ENCODE peak calls at places on chromosome 6, in six cellular contexts. J, F, T, B, A and O are unnamed samples.

GRCh38 chr6:25050356-25050755 is 114.6 kb upstream of the RIPOR2 start:
- DNase-seq in F (no peak), T (peak), J (no peak), B (no peak), A (peak), O (no peak)

GRCh38 chr6:31752739-31753319 is 9.6 kb upstream of the SAPCD1 start:
- DNase-seq in J (no peak), F (no peak), A (peak), B (no peak), T (peak), O (no peak)

GRCh38 chr6:150016324-150017185 is 8.8 kb downstream of the RAET1L start:
- DNase-seq in A (peak), B (peak), F (peak), J (peak), T (peak), O (peak)

GRCh38 chr6:165013701-165014100 is 295.7 kb downstream of the C6orf118 start:
- DNase-seq in B (no peak), A (no peak), J (no peak), T (no peak), F (no peak), O (no peak)

GRCh38 chr6:155196891-155197290 is 66.9 kb upstream of the CLDN20 start:
- DNase-seq in T (no peak), F (no peak), B (no peak), A (no peak), J (no peak), O (no peak)

GRCh38 chr6:18432180-18432579 is 45.0 kb downstream of the RNF144B start:
- DNase-seq in J (no peak), T (peak), B (no peak), F (no peak), A (peak), O (peak)

GRCh38 chr6:498795-499231 is 107.3 kb downstream of the IRF4 start:
- DNase-seq in B (no peak), J (no peak), A (no peak), T (no peak), F (no peak), O (no peak)

GRCh38 chr6:24899647-24900325 is 36.0 kb downstream of the RIPOR2 start:
- DNase-seq in B (no peak), J (no peak), F (no peak), T (no peak), A (no peak), O (no peak)

GRCh38 chr6:25788305-25788922 is 33.9 kb downstream of the SLC17A4 start:
- DNase-seq in A (peak), J (peak), B (peak), T (peak), F (peak), O (peak)

GRCh38 chr6:31125586-31126363 is 5.5 kb upstream of the CDSN start:
- DNase-seq in B (no peak), F (no peak), T (peak), A (no peak), J (no peak), O (no peak)

GRCh38 chr6:31958741-31959739 is at the start of the genes NELFE and SKIC2:
- DNase-seq in F (peak), T (peak), A (peak), B (peak), J (peak), O (peak)

GRCh38 chr6:31620586-31621319 is at the start of gene PRRC2A:
- DNase-seq in A (peak), T (no peak), J (peak), B (peak), F (peak), O (no peak)

GRCh38 chr6:5765141-5765760 is 241.5 kb downstream of the NRN1 start:
- DNase-seq in A (no peak), T (no peak), B (no peak), J (no peak), F (no peak), O (no peak)

GRCh38 chr6:110534731-110535164 is 58.3 kb upstream of the SLC22A16 start:
- DNase-seq in B (no peak), F (no peak), J (peak), A (peak), T (peak), O (no peak)

GRCh38 chr6:52605610-52606185 is 28.8 kb upstream of the TRAM2 start:
- DNase-seq in A (no peak), J (no peak), T (no peak), F (no peak), B (no peak), O (no peak)

GRCh38 chr6:49509342-49509741 is 9.6 kb downstream of the GLYATL3 start:
- DNase-seq in J (no peak), F (no peak), T (no peak), B (no peak), A (no peak), O (no peak)

GRCh38 chr6:63814459-63814858 is 178.9 kb downstream of the PHF3 start:
- DNase-seq in J (no peak), B (no peak), F (no peak), A (no peak), T (no peak), O (no peak)

GRCh38 chr6:30238178-30238795 is 25.1 kb upstream of the TRIM26 start:
- DNase-seq in B (peak), F (peak), A (peak), J (no peak), T (no peak), O (no peak)

GRCh38 chr6:39812853-39813533 is 20.8 kb downstream of the DAAM2 start:
- DNase-seq in B (no peak), J (no peak), A (peak), T (no peak), F (no peak), O (no peak)

GRCh38 chr6:87139236-87139635 is 16.1 kb upstream of the ZNF292 start:
- DNase-seq in A (peak), J (no peak), B (peak), T (peak), F (peak), O (peak)

GRCh38 chr6:158002951-158003853 is 21.5 kb downstream of the SYNJ2 start:
- DNase-seq in F (no peak), B (no peak), T (peak), A (peak), J (no peak), O (peak)

GRCh38 chr6:141123084-141123483 is 1009.6 kb upstream of the GJE1 start:
- DNase-seq in A (no peak), J (no peak), T (no peak), B (no peak), F (no peak), O (no peak)

GRCh38 chr6:146315321-146316254 is 228.0 kb upstream of the RAB32 start:
- DNase-seq in F (no peak), J (no peak), A (peak), T (no peak), B (no peak), O (no peak)

GRCh38 chr6:90105766-90106165 is 190.9 kb downstream of the BACH2 start:
- DNase-seq in A (no peak), F (no peak), T (no peak), J (no peak), B (no peak), O (no peak)

GRCh38 chr6:88585081-88585692 is 378.2 kb downstream of the RNGTT start:
- DNase-seq in A (no peak), B (no peak), T (no peak), J (no peak), F (no peak), O (no peak)

GRCh38 chr6:126056355-126057004 is 70.1 kb downstream of the TRMT11 start:
- DNase-seq in B (no peak), F (peak), T (no peak), A (no peak), J (no peak), O (no peak)

GRCh38 chr6:32188381-32189081 is 1.5 kb downstream of the PBX2 start:
- DNase-seq in J (no peak), T (no peak), F (no peak), B (no peak), A (peak), O (no peak)

GRCh38 chr6:155234167-155234566 is 29.6 kb upstream of the CLDN20 start:
- DNase-seq in F (no peak), B (no peak), T (no peak), J (no peak), A (no peak), O (no peak)

GRCh38 chr6:70371454-70372105 is 41.7 kb upstream of the FAM135A start:
- DNase-seq in B (peak), T (peak), J (no peak), F (peak), A (peak), O (peak)

GRCh38 chr6:38508894-38509293 is 130.8 kb downstream of the BTBD9 start:
- DNase-seq in J (no peak), T (no peak), B (no peak), F (peak), A (peak), O (peak)

GRCh38 chr6:140849441-140849840 is 1283.3 kb upstream of the GJE1 start:
- DNase-seq in F (no peak), B (no peak), A (peak), T (no peak), J (no peak), O (no peak)

GRCh38 chr6:149044394-149044965 is 273.0 kb upstream of the TAB2 start:
- DNase-seq in J (no peak), T (no peak), B (no peak), F (no peak), A (no peak), O (no peak)

GRCh38 chr6:13013681-13014550 is 297.3 kb downstream of the PHACTR1 start:
- DNase-seq in A (peak), F (peak), B (no peak), J (peak), T (no peak), O (no peak)

GRCh38 chr6:5663739-5664138 is 343.0 kb downstream of the NRN1 start:
- DNase-seq in T (no peak), J (no peak), A (no peak), F (no peak), B (no peak), O (no peak)

GRCh38 chr6:150008588-150008987 is 16.7 kb downstream of the RAET1L start:
- DNase-seq in B (peak), T (no peak), J (no peak), F (no peak), A (no peak), O (peak)

GRCh38 chr6:37926661-37927060 is 107.1 kb downstream of the ZFAND3 start:
- DNase-seq in T (no peak), B (no peak), F (peak), J (no peak), A (no peak), O (no peak)

DNA sequence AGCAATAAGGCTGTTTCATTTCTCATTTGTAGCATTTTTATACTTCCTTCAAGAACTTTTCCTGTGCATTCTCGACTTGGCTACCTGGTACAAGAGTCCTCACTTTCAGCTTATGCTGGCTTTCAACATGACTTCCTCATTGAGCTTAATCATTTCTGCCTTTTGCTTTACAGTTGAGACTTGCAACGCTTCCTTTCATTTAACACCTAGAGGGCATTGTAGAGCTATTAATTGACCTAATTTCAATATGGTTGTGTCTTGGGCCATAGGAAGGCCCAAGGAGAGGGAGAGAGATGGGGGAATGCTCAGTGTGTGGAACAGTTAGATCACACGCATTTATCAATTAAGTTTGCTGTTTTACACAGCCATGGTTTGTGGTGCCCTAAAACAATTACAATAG is 37.2 kb downstream of the SLC22A2 start:
- DNase-seq in F (peak), J (no peak), B (no peak), A (peak), T (peak), O (no peak)
- TF ChIP-seq CTCF in F (peak), J (peak), B (peak), A (no peak), T (peak), O (peak)

DNA sequence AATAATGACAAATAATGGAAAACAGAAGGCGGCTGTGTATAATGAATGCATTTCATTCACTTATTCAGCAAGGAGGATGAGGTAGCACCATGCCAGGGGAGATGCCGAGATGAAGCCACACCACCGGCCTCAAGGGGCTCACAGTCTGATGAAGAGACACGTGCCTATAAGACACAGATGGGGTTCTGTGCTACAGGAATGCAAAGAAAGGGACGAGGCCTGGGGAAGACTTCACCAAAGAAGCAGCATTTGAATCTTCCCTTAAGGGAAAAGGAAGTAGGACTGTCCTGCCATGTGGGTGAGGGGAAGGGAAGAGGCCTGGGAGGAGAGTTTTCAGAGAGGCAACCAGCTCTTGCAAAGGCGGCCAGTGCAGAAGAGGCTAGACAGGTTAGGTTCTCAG is 98.9 kb downstream of the PSMG4 start:
- DNase-seq in F (no peak), A (no peak), B (no peak), T (no peak), J (no peak), O (no peak)
- H2AFZ ChIP-seq in F (no peak), A (no peak), B (no peak), T (no peak), J (no peak), O (no peak)

DNA sequence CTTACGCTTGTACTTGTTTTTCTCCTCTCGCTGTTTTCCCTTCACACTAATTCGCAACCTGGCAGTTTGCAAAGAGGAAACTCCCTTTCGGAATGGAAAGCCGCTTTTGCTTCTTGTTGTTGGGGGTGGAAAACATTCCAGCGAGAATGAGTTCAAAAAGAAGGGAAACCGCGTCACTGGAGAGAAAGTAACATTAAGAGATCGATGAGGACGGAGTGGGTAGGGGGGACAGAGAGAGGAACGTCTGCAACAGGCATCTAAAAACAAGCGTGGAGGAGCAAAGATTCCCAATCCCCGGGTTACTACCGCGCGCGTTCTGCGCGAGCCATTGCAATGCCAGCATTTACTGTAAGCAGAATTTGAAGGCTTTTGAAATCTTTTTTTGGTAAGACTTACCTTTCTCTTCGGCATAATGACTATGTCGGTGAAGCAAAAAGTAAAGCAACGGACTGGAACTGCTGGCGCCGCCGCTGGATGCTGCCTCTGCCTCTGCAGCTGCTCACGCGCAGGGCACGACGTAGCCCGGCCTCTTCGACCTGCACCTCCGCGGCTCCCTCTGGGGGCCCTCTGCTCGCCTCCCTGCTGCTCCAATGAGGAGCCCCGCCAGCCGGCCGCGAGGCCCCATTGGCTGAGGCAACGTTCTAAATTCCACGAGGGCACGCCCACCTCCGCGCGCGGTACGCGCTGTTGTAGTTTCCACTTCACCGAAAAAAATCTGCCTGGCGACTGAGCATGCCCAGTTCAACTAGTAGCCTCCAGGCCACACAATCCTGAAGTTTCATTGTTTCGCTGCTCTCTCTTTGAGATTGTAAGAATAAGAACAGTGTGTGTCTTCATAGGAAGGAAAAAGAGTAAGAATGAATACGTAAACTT is at the start of gene HMGN3:
- DNase-seq in F (peak), B (peak), J (peak), A (peak), T (peak), O (peak)
- TF ChIP-seq EZH2 in F (no peak), B (no peak), J (no peak), A (no peak), T (no peak), O (no peak)

DNA sequence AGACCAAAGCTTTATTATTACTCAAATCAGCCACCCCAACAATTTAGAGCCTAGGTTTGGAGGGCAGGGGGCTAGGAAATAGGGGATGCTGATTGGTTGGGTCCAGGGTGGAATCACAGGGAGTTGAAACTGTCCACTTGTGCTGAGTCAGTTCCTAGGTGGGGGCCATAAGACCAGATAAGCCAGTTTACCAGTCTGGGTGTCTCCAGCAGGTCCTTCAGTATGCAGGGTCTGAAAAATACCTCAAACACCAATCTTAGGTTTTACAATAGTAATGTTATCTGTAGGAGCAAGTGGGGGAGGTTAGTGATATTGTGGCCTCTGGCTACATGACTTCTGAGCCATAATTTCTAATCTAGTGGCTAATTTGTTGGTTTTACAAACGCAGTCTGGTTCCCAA is 63.2 kb downstream of the UBR2 start:
- DNase-seq in T (no peak), J (no peak), A (no peak), F (no peak), B (no peak), O (no peak)
- TF ChIP-seq CTCF in T (no peak), J (no peak), A (no peak), F (no peak), B (no peak), O (no peak)

GRCh38 chr6:94736231-94736630 is 841.1 kb upstream of the MANEA start:
- DNase-seq in J (no peak), A (peak), B (no peak), F (no peak), T (no peak), O (no peak)

GRCh38 chr6:94733066-94733465 is 844.3 kb upstream of the MANEA start:
- DNase-seq in A (no peak), J (no peak), T (no peak), F (peak), B (no peak), O (no peak)

DNA sequence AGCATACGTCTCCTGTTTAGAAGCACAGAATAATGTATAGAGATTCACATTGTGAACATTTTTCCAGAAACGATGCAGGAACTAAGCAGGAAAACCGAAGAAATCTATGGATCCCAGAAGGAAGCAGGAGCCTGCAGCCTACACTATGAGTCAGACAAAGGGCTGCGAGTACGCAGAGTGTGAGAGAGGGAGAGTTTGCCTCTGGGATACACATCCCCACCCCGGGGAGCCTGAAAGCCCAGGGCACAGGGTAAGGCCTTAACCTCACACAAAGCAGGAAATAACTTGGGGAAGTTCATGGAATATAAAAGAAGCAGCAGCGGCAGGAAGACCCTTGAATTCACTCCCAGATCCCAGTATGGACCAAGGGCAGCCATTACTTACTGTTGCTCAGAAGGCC is 842.1 kb upstream of the MANEA start:
- DNase-seq in B (no peak), T (no peak), F (peak), J (no peak), A (no peak), O (no peak)
- H2AFZ ChIP-seq in B (no peak), T (no peak), F (peak), J (peak), A (no peak), O (no peak)

GRCh38 chr6:3227363-3228045 is at the start of gene TUBB2B:
- DNase-seq in B (no peak), F (peak), T (no peak), J (peak), A (no peak), O (no peak)
- TF ChIP-seq EZH2 in B (no peak), F (no peak), T (no peak), J (no peak), A (no peak), O (no peak)

GRCh38 chr6:11766589-11767450 is 11.8 kb downstream of the ADTRP start:
- DNase-seq in A (peak), B (peak), F (no peak), J (no peak), T (peak), O (peak)

GRCh38 chr6:11766056-11766455 is 12.5 kb downstream of the ADTRP start:
- DNase-seq in A (no peak), T (peak), F (peak), B (no peak), J (no peak), O (no peak)

GRCh38 chr6:11769816-11770545 is 8.6 kb downstream of the ADTRP start:
- DNase-seq in B (no peak), J (peak), A (no peak), T (peak), F (peak), O (peak)

GRCh38 chr6:11769244-11769643 is 9.4 kb downstream of the ADTRP start:
- DNase-seq in T (peak), A (no peak), B (no peak), F (no peak), J (no peak), O (no peak)

GRCh38 chr6:11767458-11767857 is 11.1 kb downstream of the ADTRP start:
- DNase-seq in J (no peak), F (no peak), A (no peak), B (no peak), T (no peak), O (no peak)
- TF ChIP-seq CTCF in J (no peak), F (no peak), A (no peak), B (no peak), T (no peak), O (no peak)

GRCh38 chr6:34982424-34982852 is 93.4 kb downstream of the ANKS1A start:
- DNase-seq in J (no peak), T (no peak), F (no peak), A (peak), B (no peak), O (no peak)
- H2AFZ ChIP-seq in J (no peak), T (no peak), F (no peak), A (no peak), B (no peak), O (no peak)